ENCODE peak calls at places on chromosomes 12 and 14, in four cellular contexts. C is stromal cell of bone marrow; P is stimulated activated CD4-positive, alpha-beta T cell treated with anti-CD3 and anti-CD28 coated beads, Interleukin-1b, Interleukin-23, amount 100 ng/mL, for 1 hour; I is AG04450. V is an unnamed sample.

GRCh38 chr12:39224971-39225370 is 217.9 kb downstream of the KIF21A start:
- DNase-seq in C (no peak), P (no peak), I (no peak), V (no peak)

GRCh38 chr14:22012452-22012851 is 338.8 kb upstream of the OR4E1 start:
- DNase-seq in C (no peak), P (no peak), I (no peak), V (no peak)

GRCh38 chr14:83300454-83301064 is 1766.9 kb upstream of the SEL1L start:
- DNase-seq in C (no peak), P (no peak), I (no peak), V (peak)

GRCh38 chr14:85487215-85487614 is 42.7 kb upstream of the FLRT2 start:
- DNase-seq in C (peak), P (no peak), I (no peak), V (no peak)

GRCh38 chr14:34926552-34926951 is 51.4 kb upstream of the BAZ1A start:
- DNase-seq in C (no peak), P (no peak), I (no peak), V (no peak)

GRCh38 chr12:18165422-18165871 is 75.5 kb upstream of the RERGL start:
- DNase-seq in C (no peak), P (no peak), I (no peak), V (peak)

GRCh38 chr12:63844391-63845341 is at the start of gene SRGAP1:
- DNase-seq in C (peak), P (no peak), I (no peak), V (no peak)

GRCh38 chr12:75239987-75240386 is 30.3 kb upstream of the KCNC2 start:
- DNase-seq in C (no peak), P (no peak), I (no peak), V (peak)

GRCh38 chr12:122062832-122063690 is 15.5 kb upstream of the MLXIP start:
- DNase-seq in C (peak), P (no peak), I (no peak), V (no peak)

V was measured in OCI-LY7.